ENCODE peak calls at places on chromosomes 6 and 20, in five cellular contexts. U, W, K, E and A are unnamed samples.

GRCh38 chr20:46268131-46268611 is 40.1 kb downstream of the CDH22 start:
- DNase-seq in E (no peak), W (no peak), U (no peak), K (no peak), A (no peak)

GRCh38 chr6:136703331-136703846 is 88.9 kb downstream of the MAP3K5 start:
- DNase-seq in W (no peak), E (no peak), K (peak; percentile 63), U (no peak), A (no peak)

GRCh38 chr6:106360989-106361430 is 493 bp downstream of the CRYBG1 start:
- DNase-seq in W (no peak), E (peak; percentile 6), K (peak; percentile 48), U (no peak), A (peak; percentile 2)

GRCh38 chr6:152984387-152984872 is 1.6 kb upstream of the FBXO5 start:
- DNase-seq in E (no peak), W (no peak), U (peak; percentile 43), K (no peak), A (peak; percentile 66)

GRCh38 chr6:27687154-27688013 is 214.5 kb upstream of the ZNF184 start:
- DNase-seq in E (peak; percentile 97), U (peak; percentile 74), K (peak; percentile 69), W (peak; percentile 80), A (peak; percentile 95)

GRCh38 chr20:54220722-54221121 is 12.8 kb downstream of the PFDN4 start:
- DNase-seq in W (no peak), K (no peak), E (no peak), U (no peak), A (no peak)

GRCh38 chr20:57217802-57218201 is 48.6 kb downstream of the BMP7 start:
- DNase-seq in U (no peak), K (no peak), E (no peak), W (no peak), A (no peak)

GRCh38 chr20:49583669-49584417 is 15.9 kb upstream of the PTGIS start:
- DNase-seq in E (peak; percentile 63), U (no peak), W (peak; percentile 74), K (peak; percentile 18), A (no peak)

GRCh38 chr6:95280690-95281273 is 296.6 kb upstream of the MANEA start:
- DNase-seq in K (peak; percentile 31), U (no peak), E (peak; percentile 28), W (peak; percentile 4), A (peak; percentile 39)

GRCh38 chr20:43287637-43288036 is 97.9 kb upstream of the PTPRT start:
- DNase-seq in U (no peak), W (no peak), K (no peak), E (no peak), A (no peak)

GRCh38 chr20:53738945-53739798 is 145.5 kb upstream of the ZNF217 start:
- DNase-seq in K (peak; percentile 81), E (peak; percentile 75), W (no peak), U (no peak), A (peak; percentile 63)

GRCh38 chr20:16434087-16434664 is 139.1 kb downstream of the KIF16B start:
- DNase-seq in U (peak; percentile 37), W (peak; percentile 42), E (peak; percentile 72), K (peak; percentile 38), A (peak; percentile 74)

GRCh38 chr6:133547136-133547535 is 306.0 kb downstream of the EYA4 start:
- DNase-seq in K (no peak), U (no peak), W (no peak), E (no peak), A (peak; percentile 7)

GRCh38 chr6:89818977-89819335 is 638 bp downstream of the MDN1 start:
- DNase-seq in E (peak; percentile 57), K (peak; percentile 61), W (peak; percentile 44), U (no peak), A (peak; percentile 48)

GRCh38 chr20:25258828-25259227 is 10.9 kb downstream of the PYGB start:
- DNase-seq in E (no peak), U (no peak), K (no peak), W (no peak), A (no peak)

GRCh38 chr6:40996591-40997247 is 42.3 kb downstream of the UNC5CL start:
- DNase-seq in W (no peak), K (peak; percentile 3), E (peak; percentile 25), U (no peak), A (no peak)

GRCh38 chr20:41981746-41982145 is 363.6 kb upstream of the CHD6 start:
- DNase-seq in U (no peak), K (no peak), W (no peak), E (no peak), A (no peak)

GRCh38 chr20:63085087-63085861 is 78.5 kb upstream of the BHLHE23 start:
- DNase-seq in W (no peak), E (no peak), K (no peak), U (no peak), A (no peak)

GRCh38 chr6:57190140-57190539 is 18.0 kb downstream of the BAG2 start:
- DNase-seq in W (peak; percentile 57), U (no peak), K (peak; percentile 22), E (no peak), A (peak; percentile 12)

GRCh38 chr6:169959129-169960002 is 207.9 kb downstream of the ERMARD start:
- DNase-seq in W (no peak), E (peak; percentile 14), U (peak; percentile 34), K (peak; percentile 73), A (peak; percentile 44)

GRCh38 chr20:44104807-44105517 is 82.0 kb downstream of the JPH2 start:
- DNase-seq in K (peak; percentile 81), W (peak; percentile 59), U (no peak), E (no peak), A (no peak)

GRCh38 chr6:111956098-111956497 is 82.8 kb upstream of the FYN start:
- DNase-seq in E (no peak), U (no peak), W (no peak), K (no peak), A (no peak)

GRCh38 chr6:150491796-150492142 is 107.9 kb upstream of the PLEKHG1 start:
- DNase-seq in U (no peak), E (no peak), W (no peak), K (no peak), A (no peak)

GRCh38 chr6:54194067-54194466 is 82.8 kb downstream of the MLIP start:
- DNase-seq in U (no peak), W (peak; percentile 69), K (peak; percentile 34), E (no peak), A (no peak)

GRCh38 chr6:152453421-152453820 is 183.7 kb downstream of the SYNE1 start:
- DNase-seq in E (no peak), K (no peak), W (no peak), U (no peak), A (no peak)

GRCh38 chr6:124441430-124441829 is 520.8 kb upstream of the RNF217 start:
- DNase-seq in K (no peak), E (no peak), U (no peak), W (no peak), A (no peak)

GRCh38 chr6:21587925-21588811 is 5.4 kb upstream of the SOX4 start:
- DNase-seq in U (no peak), K (no peak), W (peak; percentile 64), E (no peak), A (peak; percentile 81)

GRCh38 chr6:21592953-21593352 is 598 bp upstream of the SOX4 start:
- DNase-seq in U (no peak), W (no peak), E (no peak), K (no peak), A (no peak)

GRCh38 chr6:21588812-21589811 is 4.4 kb upstream of the SOX4 start:
- DNase-seq in W (peak; percentile 91), U (no peak), K (peak; percentile 84), E (peak; percentile 77), A (peak; percentile 91)

GRCh38 chr6:21587182-21587924 is 6.2 kb upstream of the SOX4 start:
- DNase-seq in W (peak; percentile 65), K (peak; percentile 54), E (no peak), U (no peak), A (peak; percentile 81)

DNA sequence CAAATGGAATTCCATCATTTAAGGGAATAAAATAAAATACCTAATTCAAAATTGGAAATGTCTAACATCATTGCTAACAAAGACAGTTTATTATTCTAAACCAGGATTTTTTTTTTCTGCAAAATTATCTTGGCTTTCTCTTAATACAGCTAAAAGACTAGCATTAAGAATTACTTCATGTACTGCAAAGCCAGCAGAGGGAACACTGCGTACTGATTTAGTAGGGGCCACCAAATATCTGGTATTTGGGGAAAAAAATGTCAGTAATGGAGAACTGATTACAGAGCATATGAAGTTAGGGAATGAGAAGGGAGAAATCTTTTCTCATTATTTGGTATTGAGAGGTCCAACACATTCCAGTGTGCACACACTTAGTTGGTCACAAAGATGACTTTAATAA is 3.2 kb upstream of the SOX4 start:
- DNase-seq in E (no peak), W (no peak), U (no peak), K (no peak), A (no peak)
- TF ChIP-seq CTCF in E (no peak), W (no peak), U (no peak), K (no peak), A (no peak)

GRCh38 chr6:46130665-46131064 is 876 bp downstream of the ENPP4 start:
- DNase-seq in E (no peak), W (no peak), K (no peak), U (no peak), A (peak; percentile 20)
- H3K4me3 ChIP-seq in E (no peak overlapping the region), W (no peak overlapping the region), K (no peak overlapping the region), U (peak overlapping the region; percentile 96), A (peak overlapping the region; percentile 96)

DNA sequence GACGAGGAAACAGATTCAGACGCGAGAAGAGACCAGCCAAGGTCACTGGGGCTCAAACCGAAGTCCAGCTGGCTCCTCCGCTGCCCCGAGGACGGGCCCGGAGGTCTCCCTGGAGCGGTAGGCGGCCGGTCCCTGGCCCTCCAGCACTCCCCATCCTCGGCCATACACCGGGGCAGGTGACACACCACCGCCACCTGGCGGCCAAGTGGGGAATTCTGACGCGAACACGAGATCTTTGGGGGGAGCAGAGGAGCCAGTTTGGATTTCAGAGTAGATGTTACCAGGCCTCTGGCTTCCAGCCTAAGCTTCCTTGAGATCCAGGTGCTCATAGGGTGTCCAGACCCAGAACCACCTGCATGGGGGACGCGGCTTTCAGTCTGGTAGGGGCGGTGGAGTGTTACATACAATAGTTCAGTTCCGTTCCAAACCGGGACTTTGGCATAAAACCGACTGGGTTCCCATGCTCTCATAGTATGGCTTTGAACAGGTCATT is 16.1 kb downstream of the BPIFB1 start:
- DNase-seq in W (peak; percentile 23), K (peak; percentile 32), U (no peak), E (peak; percentile 82), A (peak; percentile 68)
- TF ChIP-seq CTCF in W (peak; percentile 89), K (peak; percentile 95), U (peak; percentile 95), E (peak; percentile 93), A (peak; percentile 96)

GRCh38 chr6:18388252-18388651 is 1.1 kb downstream of the RNF144B start:
- DNase-seq in E (no peak), K (peak; percentile 71), U (no peak), W (peak; percentile 23), A (no peak)
- H3K4me3 ChIP-seq in E (no peak overlapping the region), K (peak overlapping the region; percentile 57), U (no peak overlapping the region), W (peak overlapping the region; percentile 72), A (no peak overlapping the region)

GRCh38 chr20:32522525-32522774 is 62.7 kb downstream of the NOL4L start:
- DNase-seq in K (no peak), W (no peak), U (no peak), E (no peak), A (no peak)
- TF ChIP-seq CTCF in K (no peak), W (no peak), U (no peak), E (no peak), A (no peak)